ENCODE peak calls at places on chromosomes 2 and 18, in five cellular contexts. J is SJSA1, Y is GM19239, N is mesendoderm, W is activated T-helper 1 cell treated with Interleukin-2 at 50 U/mL for 16 hours. U is an unnamed sample.

GRCh38 chr2:64207573-64207972 is 63.4 kb upstream of the PELI1 start:
- DNase-seq in J (no peak), Y (no peak), N (no peak), W (no peak), U (no peak)

GRCh38 chr2:223532712-223533111 is 69.4 kb downstream of the SCG2 start:
- DNase-seq in J (no peak), Y (no peak), N (no peak), W (no peak), U (no peak)

GRCh38 chr2:197414039-197414438 is 20.8 kb downstream of the SF3B1 start:
- DNase-seq in J (no peak), Y (no peak), N (no peak), W (no peak), U (no peak)

GRCh38 chr2:234243871-234244565 is 193.5 kb downstream of the SPP2 start:
- DNase-seq in J (peak; percentile 65), Y (no peak), N (no peak), W (no peak), U (no peak)

GRCh38 chr2:215982465-215982875 is 30.9 kb downstream of the MREG start:
- DNase-seq in J (no peak), Y (no peak), N (no peak), W (no peak), U (peak; percentile 86)

GRCh38 chr2:209686417-209686816 is 85.2 kb upstream of the UNC80 start:
- DNase-seq in J (no peak), Y (no peak), N (no peak), W (no peak), U (no peak)

GRCh38 chr2:38155-38554 is 8.2 kb downstream of the FAM110C start:
- DNase-seq in J (no peak), Y (no peak), N (peak; percentile 23), W (no peak), U (peak; percentile 36)

GRCh38 chr2:178324072-178324471 is 126.9 kb downstream of the PRKRA start:
- DNase-seq in J (no peak), Y (no peak), N (no peak), W (no peak), U (no peak)

GRCh38 chr2:55923091-55923977 is at the start of gene EFEMP1:
- DNase-seq in J (peak; percentile 64), Y (no peak), N (peak; percentile 78), W (no peak), U (no peak)

GRCh38 chr2:215658635-215659305 is 222.9 kb upstream of the FN1 start:
- DNase-seq in J (no peak), Y (no peak), N (no peak), W (no peak), U (no peak)

GRCh38 chr2:88694015-88694414 is 2.5 kb downstream of the RPIA start:
- DNase-seq in J (no peak), Y (no peak), N (no peak), W (no peak), U (no peak)

GRCh38 chr2:46648141-46648742 is 168.9 kb downstream of the TMEM247 start:
- DNase-seq in J (no peak), Y (no peak), N (no peak), W (no peak), U (no peak)

GRCh38 chr2:130336877-130337734 is 5.6 kb upstream of the IMP4 start:
- DNase-seq in J (no peak), Y (no peak), N (peak; percentile 94), W (no peak), U (peak; percentile 95)

GRCh38 chr2:191591025-191591424 is 86.9 kb upstream of the NABP1 start:
- DNase-seq in J (no peak), Y (no peak), N (no peak), W (no peak), U (no peak)

GRCh38 chr2:170822885-170823799 is 6.5 kb downstream of the GAD1 start:
- DNase-seq in J (no peak), Y (no peak), N (peak; percentile 59), W (no peak), U (no peak)

GRCh38 chr2:157246212-157247067 is 11.1 kb upstream of the GALNT5 start:
- DNase-seq in J (peak; percentile 90), Y (no peak), N (peak; percentile 85), W (no peak), U (peak; percentile 47)

GRCh38 chr18:5476961-5477800 is 66.6 kb downstream of the EPB41L3 start:
- DNase-seq in J (no peak), Y (no peak), N (no peak), W (no peak), U (no peak)

GRCh38 chr2:120134263-120134662 is 88.9 kb downstream of the TMEM185B start:
- DNase-seq in J (peak; percentile 84), Y (no peak), N (peak; percentile 85), W (no peak), U (no peak)

GRCh38 chr2:20391951-20392699 is 41.5 kb upstream of the PUM2 start:
- DNase-seq in J (no peak), Y (no peak), N (peak; percentile 52), W (no peak), U (no peak)

GRCh38 chr2:44778671-44779476 is 162.6 kb upstream of the SIX3 start:
- DNase-seq in J (no peak), Y (peak; percentile 89), N (peak; percentile 74), W (no peak), U (no peak)

GRCh38 chr2:30265441-30266015 is 34.2 kb downstream of the LBH start:
- DNase-seq in J (peak; percentile 58), Y (no peak), N (no peak), W (no peak), U (no peak)

GRCh38 chr2:63189026-63189425 is 138.4 kb downstream of the OTX1 start:
- DNase-seq in J (peak; percentile 22), Y (peak; percentile 23), N (peak; percentile 74), W (no peak), U (peak; percentile 71)

GRCh38 chr2:26590439-26590838 is 50.7 kb downstream of the CIB4 start:
- DNase-seq in J (no peak), Y (no peak), N (no peak), W (no peak), U (no peak)

GRCh38 chr18:37476182-37476581 is 89.4 kb downstream of the CELF4 start:
- DNase-seq in J (no peak), Y (peak; percentile 23), N (peak; percentile 55), W (no peak), U (peak; percentile 6)

GRCh38 chr2:136994793-136995192 is 229.4 kb downstream of the THSD7B start:
- DNase-seq in J (no peak), Y (no peak), N (no peak), W (no peak), U (no peak)

GRCh38 chr2:181376999-181377398 is 80.2 kb upstream of the ITGA4 start:
- DNase-seq in J (no peak), Y (no peak), N (no peak), W (no peak), U (no peak)

GRCh38 chr2:86275384-86275799 is 62.0 kb downstream of the REEP1 start:
- DNase-seq in J (no peak), Y (no peak), N (no peak), W (no peak), U (no peak)

GRCh38 chr18:35343936-35344735 is at the start of gene ZNF24:
- DNase-seq in J (peak; percentile 94), Y (peak; percentile 87), N (peak; percentile 98), W (peak; percentile 83), U (peak; percentile 89)

GRCh38 chr2:12501469-12502147 is 215.1 kb upstream of the TRIB2 start:
- DNase-seq in J (no peak), Y (peak; percentile 37), N (no peak), W (peak; percentile 61), U (no peak)

GRCh38 chr2:37143986-37144385 is 12.8 kb downstream of the EIF2AK2 start:
- DNase-seq in J (peak; percentile 11), Y (no peak), N (no peak), W (no peak), U (no peak)

GRCh38 chr2:67394734-67395133 is 2.4 kb upstream of the ETAA1 start:
- DNase-seq in J (peak; percentile 76), Y (no peak), N (peak; percentile 30), W (no peak), U (no peak)

GRCh38 chr2:64749446-64749845 is 95.7 kb upstream of the SERTAD2 start:
- DNase-seq in J (no peak), Y (no peak), N (no peak), W (no peak), U (peak; percentile 38)

GRCh38 chr18:39244242-39244641 is 1678.6 kb upstream of the CELF4 start:
- DNase-seq in J (no peak), Y (no peak), N (no peak), W (no peak), U (no peak)

GRCh38 chr2:160298960-160299359 is 98.9 kb upstream of the ITGB6 start:
- DNase-seq in J (peak; percentile 43), Y (no peak), N (no peak), W (no peak), U (no peak)

U was measured in HT-29.